ENCODE peak calls at places on chromosomes 2 and 18, in six cellular contexts. J, H, D, G, R and S are unnamed samples.

GRCh38 chr2:241300000-241300399 is 15.5 kb downstream of the HDLBP start:
- DNase-seq in D (no peak), R (peak), H (no peak), G (no peak), J (no peak), S (no peak)

GRCh38 chr2:132692816-132693215 is 22.8 kb upstream of the LYPD1 start:
- DNase-seq in R (no peak), H (no peak), G (no peak), J (no peak), D (no peak), S (no peak)

GRCh38 chr18:27707201-27707600 is 469.7 kb downstream of the CDH2 start:
- DNase-seq in D (no peak), H (no peak), J (no peak), G (no peak), R (no peak), S (no peak)

GRCh38 chr18:2430191-2430590 is 141.1 kb downstream of the METTL4 start:
- DNase-seq in G (no peak), J (no peak), D (no peak), R (no peak), H (no peak), S (no peak)

GRCh38 chr2:42110974-42111322 is 58.2 kb upstream of the EML4 start:
- DNase-seq in D (no peak), G (no peak), R (no peak), J (no peak), H (no peak), S (no peak)

GRCh38 chr2:241215421-241215820 is 26.9 kb downstream of the ANO7 start:
- DNase-seq in H (no peak), R (no peak), G (no peak), D (no peak), J (no peak), S (no peak)

GRCh38 chr18:80148316-80149199 is 39.5 kb downstream of the ADNP2 start:
- DNase-seq in R (no peak), J (no peak), H (no peak), G (no peak), D (no peak), S (no peak)

GRCh38 chr2:127061377-127062273 is 45.3 kb downstream of the BIN1 start:
- DNase-seq in D (no peak), J (no peak), G (no peak), R (no peak), H (no peak), S (no peak)

GRCh38 chr18:33231474-33232317 is 208.8 kb downstream of the CCDC178 start:
- DNase-seq in H (peak), J (peak), G (peak), D (peak), R (no peak), S (peak)

GRCh38 chr18:5317186-5317585 is 21.7 kb upstream of the ZBTB14 start:
- DNase-seq in J (no peak), D (no peak), G (no peak), R (no peak), H (no peak), S (no peak)

GRCh38 chr2:151760139-151760650 is 25.9 kb upstream of the NEB start:
- DNase-seq in R (no peak), D (no peak), G (no peak), H (peak), J (peak), S (no peak)

DNA sequence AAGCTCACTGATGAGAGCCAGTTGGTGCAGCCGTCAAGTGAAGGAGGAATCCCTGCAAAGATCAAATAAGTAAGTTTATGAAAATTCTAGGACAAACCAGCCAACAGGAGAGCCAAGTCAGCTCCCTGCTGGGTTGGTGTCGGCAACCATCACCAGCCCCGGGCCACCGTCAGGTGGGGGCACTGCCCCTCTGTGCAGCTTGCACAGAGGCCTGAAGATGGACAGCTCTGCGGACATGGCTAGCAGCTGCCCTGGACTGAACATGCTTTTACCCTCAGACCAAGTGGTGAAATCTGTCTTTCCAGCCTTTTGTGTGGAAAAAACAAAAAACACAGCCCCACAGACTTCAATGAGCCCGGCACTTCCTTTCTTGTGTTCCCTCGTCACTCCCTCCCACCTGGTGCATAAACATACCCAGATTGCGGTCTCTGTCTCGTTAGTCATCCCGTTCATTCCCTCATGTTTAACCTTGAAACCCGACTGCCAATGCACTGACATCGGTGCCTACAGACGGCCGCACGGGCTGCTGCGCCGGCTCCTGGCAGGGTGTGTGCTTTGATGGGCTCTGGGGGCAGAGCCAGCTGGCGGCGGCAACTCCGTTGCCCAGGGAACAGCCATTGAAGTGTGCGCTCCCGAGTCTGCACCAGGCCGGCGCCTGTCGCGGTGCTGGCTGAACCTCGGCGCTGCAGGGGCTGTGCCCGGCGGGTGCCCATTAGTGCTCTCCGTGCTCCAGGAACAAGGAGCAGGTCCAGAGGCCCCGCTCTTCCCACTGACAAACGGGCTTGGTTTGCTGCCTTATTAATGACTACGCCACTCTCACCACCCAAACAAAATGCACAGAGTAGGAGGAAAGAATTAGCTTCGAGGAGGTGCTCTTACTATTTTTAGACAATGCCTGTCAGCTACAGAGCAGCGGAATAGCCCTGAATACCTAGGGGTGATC is 95.3 kb downstream of the EIPR1 start:
- DNase-seq in G (no peak), D (peak), J (no peak), R (no peak), H (no peak), S (peak)
- H3K27ac ChIP-seq in G (no peak), D (peak), J (no peak), R (no peak), H (no peak), S (no peak)

DNA sequence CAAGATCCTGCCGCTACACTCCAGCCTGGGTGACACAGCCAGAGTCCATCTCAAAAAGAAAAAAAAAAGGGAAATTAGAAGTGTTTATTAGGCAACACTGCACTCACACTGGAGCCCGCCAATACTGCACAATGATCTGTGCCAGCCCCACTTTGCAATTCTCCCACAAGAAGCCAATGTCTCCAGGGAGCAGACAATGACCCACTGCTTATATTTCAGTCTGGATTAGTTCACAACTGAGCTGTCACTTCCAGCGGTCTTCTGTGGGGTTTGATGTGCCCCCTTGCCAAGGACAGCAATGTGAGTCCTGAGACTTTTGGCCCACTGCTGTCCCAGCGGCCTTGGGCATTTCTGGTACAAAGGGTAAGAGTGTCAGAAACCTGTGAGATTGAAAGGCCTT is 85.6 kb upstream of the PPM1B start:
- DNase-seq in D (no peak), R (no peak), G (no peak), J (no peak), H (no peak), S (no peak)
- H3K27ac ChIP-seq in D (no peak), R (no peak), G (no peak), J (no peak), H (no peak), S (no peak)

GRCh38 chr2:169139993-169140767 is 70.8 kb downstream of the DHRS9 start:
- DNase-seq in H (no peak), R (no peak), G (no peak), D (no peak), J (no peak), S (no peak)
- H3K27ac ChIP-seq in H (no peak), R (no peak), G (no peak), D (no peak), J (no peak), S (no peak)

GRCh38 chr2:57728691-57729090 is 317.9 kb upstream of the VRK2 start:
- DNase-seq in J (no peak), D (no peak), H (no peak), R (no peak), G (no peak), S (no peak)

GRCh38 chr2:57720728-57721627 is 325.6 kb upstream of the VRK2 start:
- DNase-seq in D (peak), H (peak), R (no peak), G (peak), J (peak), S (no peak)

GRCh38 chr2:57726294-57726693 is 320.3 kb upstream of the VRK2 start:
- DNase-seq in R (no peak), G (no peak), D (no peak), J (no peak), H (no peak), S (no peak)
- H3K27ac ChIP-seq in R (no peak), G (no peak), D (no peak), J (no peak), H (no peak), S (no peak)

GRCh38 chr2:200377774-200378336 is 71.4 kb downstream of the SPATS2L start:
- DNase-seq in J (no peak), R (no peak), D (no peak), G (no peak), H (no peak), S (no peak)

GRCh38 chr2:200380139-200380561 is 73.7 kb downstream of the SPATS2L start:
- DNase-seq in J (no peak), G (no peak), R (no peak), D (no peak), H (peak), S (no peak)

GRCh38 chr2:200378652-200379290 is 72.3 kb downstream of the SPATS2L start:
- DNase-seq in H (peak), R (no peak), G (no peak), D (no peak), J (no peak), S (no peak)

GRCh38 chr2:200380833-200381542 is 74.5 kb downstream of the SPATS2L start:
- DNase-seq in R (no peak), H (no peak), J (no peak), G (no peak), D (peak), S (no peak)

DNA sequence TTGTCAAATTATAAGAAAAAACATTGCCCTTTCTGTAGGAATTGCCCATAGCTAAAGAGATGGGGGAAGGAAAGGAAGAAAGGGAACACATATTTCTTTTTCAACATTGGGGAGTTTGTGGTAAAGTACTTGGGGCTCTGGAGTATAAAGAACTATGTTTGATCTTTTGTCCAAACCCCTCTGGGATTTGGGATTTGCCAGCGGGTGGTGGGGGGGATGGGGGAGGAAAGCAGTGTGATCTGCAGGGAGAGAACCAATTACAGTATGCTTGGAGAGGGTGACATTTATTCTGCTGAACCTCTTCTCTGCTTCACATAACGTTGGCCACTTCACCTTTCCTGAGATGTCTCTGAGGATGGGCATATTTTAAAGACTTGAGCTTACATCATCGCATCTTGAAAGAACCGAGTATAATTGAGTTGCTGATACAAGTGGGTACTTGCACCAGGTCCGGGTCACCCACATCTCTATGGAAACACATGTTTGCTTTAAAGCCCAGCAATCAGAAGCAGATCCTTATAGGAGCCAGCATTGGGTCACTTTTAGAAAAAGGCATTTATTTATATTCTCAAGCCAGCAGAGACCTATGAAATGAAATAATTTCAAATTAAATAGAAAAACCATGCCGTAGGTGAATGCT is 73.1 kb downstream of the SPATS2L start:
- DNase-seq in D (peak), R (no peak), H (peak), G (no peak), J (no peak), S (no peak)
- H3K27ac ChIP-seq in D (no peak), R (no peak), H (peak), G (no peak), J (no peak), S (peak)

GRCh38 chr18:12317664-12318333 is 9.8 kb downstream of the TUBB6 start:
- DNase-seq in H (no peak), J (no peak), D (no peak), R (no peak), G (no peak), S (no peak)
- H3K27ac ChIP-seq in H (no peak), J (no peak), D (peak), R (no peak), G (no peak), S (peak)

GRCh38 chr2:68833162-68833561 is 38.0 kb downstream of the BMP10 start:
- DNase-seq in J (no peak), D (no peak), R (no peak), G (no peak), H (no peak), S (no peak)

GRCh38 chr2:68829764-68830163 is 41.4 kb downstream of the BMP10 start:
- DNase-seq in D (no peak), J (no peak), H (no peak), G (no peak), R (no peak), S (no peak)

GRCh38 chr2:68832161-68832869 is 38.9 kb downstream of the BMP10 start:
- DNase-seq in D (peak), J (no peak), R (no peak), G (peak), H (no peak), S (no peak)

GRCh38 chr2:68828887-68829708 is 42.1 kb downstream of the BMP10 start:
- DNase-seq in H (no peak), G (peak), R (peak), D (peak), J (no peak), S (peak)

DNA sequence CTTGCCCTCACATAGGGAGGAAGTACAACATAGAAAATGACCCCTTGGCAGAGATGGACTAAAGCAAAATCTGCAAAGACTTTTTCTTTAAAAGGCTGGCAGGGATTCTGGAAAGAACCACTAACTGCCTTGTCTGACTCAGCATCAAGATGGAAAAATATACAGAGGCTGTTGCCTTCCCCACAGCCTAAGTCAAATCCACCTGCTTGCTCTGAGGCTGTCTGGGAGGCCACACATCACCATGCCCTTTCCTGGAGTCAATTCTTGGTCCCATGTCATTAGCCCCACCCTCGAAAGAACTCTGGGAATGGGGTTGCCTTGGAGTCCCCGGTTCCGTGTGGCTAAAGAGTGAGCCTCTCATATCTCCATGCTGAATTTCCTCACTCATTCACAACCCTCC is 39.5 kb downstream of the BMP10 start:
- DNase-seq in J (no peak), H (no peak), D (no peak), G (no peak), R (no peak), S (no peak)
- H3K27ac ChIP-seq in J (no peak), H (no peak), D (no peak), G (no peak), R (no peak), S (peak)

GRCh38 chr2:121868652-121869051 is 113.2 kb downstream of the TSN start:
- DNase-seq in D (no peak), R (no peak), H (no peak), J (no peak), G (no peak), S (no peak)
- H3K27ac ChIP-seq in D (no peak), R (no peak), H (no peak), J (no peak), G (no peak), S (no peak)